ENCODE peak calls at places on chromosome 1, in ten cellular contexts. S is spleen, R is breast epithelium, P is GM23338, L is Panc1, Q is K562, B is sigmoid colon, O is stomach, G is prostate gland, H is GM12891. W is an unnamed sample.

GRCh38 chr1:48414264-48414663 is 57.7 kb downstream of the SPATA6 start:
- DNase-seq in B (no peak), L (no peak), O (no peak), R (no peak), Q (no peak), H (no peak), G (no peak), P (peak), S (no peak), W (no peak)

GRCh38 chr1:41286486-41286885 is 44.4 kb upstream of the SCMH1 start:
- DNase-seq in O (no peak), P (peak), R (no peak), H (no peak), Q (peak), L (no peak), G (no peak), S (no peak), B (no peak), W (no peak)

GRCh38 chr1:56080123-56080522 is 499.2 kb downstream of the PLPP3 start:
- DNase-seq in L (no peak), R (no peak), Q (no peak), H (no peak), O (no peak), B (no peak), S (no peak), P (no peak), G (no peak), W (no peak)

GRCh38 chr1:21899972-21900371 is 37.1 kb downstream of the HSPG2 start:
- DNase-seq in S (peak), R (no peak), L (no peak), Q (no peak), G (no peak), O (no peak), B (no peak), H (no peak), P (no peak), W (no peak)

GRCh38 chr1:74714429-74715362 is 18.2 kb downstream of the CRYZ start:
- DNase-seq in G (no peak), O (no peak), B (no peak), P (no peak), L (no peak), H (no peak), R (no peak), S (no peak), Q (no peak), W (no peak)

GRCh38 chr1:37793773-37794371 is at the start of gene MANEAL:
- DNase-seq in B (no peak), P (peak), S (peak), O (peak), H (peak), G (peak), Q (peak), R (no peak), L (no peak), W (no peak)

GRCh38 chr1:227542153-227543120 is 20.9 kb upstream of the ZNF678 start:
- DNase-seq in H (peak), B (peak), R (peak), S (peak), Q (peak), P (peak), O (peak), G (peak), L (no peak), W (no peak)

GRCh38 chr1:221316491-221317056 is 425.3 kb downstream of the DUSP10 start:
- DNase-seq in S (no peak), O (no peak), G (no peak), L (no peak), R (no peak), B (no peak), H (no peak), P (no peak), Q (no peak), W (no peak)

GRCh38 chr1:210600421-210601195 is 271.9 kb downstream of the HHAT start:
- DNase-seq in H (no peak), S (no peak), B (no peak), G (no peak), O (no peak), P (no peak), Q (no peak), R (no peak), L (no peak), W (no peak)

GRCh38 chr1:156618853-156619581 is at the start of gene HAPLN2:
- DNase-seq in O (no peak), H (no peak), G (no peak), S (no peak), P (peak), B (no peak), R (no peak), L (no peak), Q (peak), W (no peak)

GRCh38 chr1:20724364-20725188 is 6.8 kb upstream of the KIF17 start:
- DNase-seq in G (no peak), L (no peak), B (peak), S (no peak), R (peak), P (no peak), O (no peak), H (no peak), Q (no peak), W (no peak)

GRCh38 chr1:228209657-228210056 is 1.8 kb downstream of the OBSCN start:
- DNase-seq in G (no peak), B (no peak), H (no peak), R (no peak), Q (no peak), L (no peak), O (no peak), P (no peak), S (no peak), W (no peak)

GRCh38 chr1:167924102-167924501 is 10.2 kb upstream of the ADCY10 start:
- DNase-seq in R (no peak), S (no peak), P (no peak), H (no peak), B (no peak), O (no peak), G (no peak), L (no peak), Q (no peak), W (no peak)

GRCh38 chr1:7384121-7384520 is 387.0 kb upstream of the VAMP3 start:
- DNase-seq in R (no peak), G (no peak), H (no peak), Q (no peak), O (peak), L (no peak), P (no peak), S (peak), B (peak), W (no peak)

GRCh38 chr1:201260236-201260591 is 23.1 kb upstream of the PKP1 start:
- DNase-seq in B (no peak), G (no peak), H (no peak), L (no peak), S (no peak), R (no peak), P (no peak), Q (no peak), O (no peak), W (no peak)

GRCh38 chr1:64282353-64282752 is 78.9 kb downstream of the UBE2U start:
- DNase-seq in G (peak), Q (peak), H (no peak), P (no peak), S (peak), L (no peak), R (peak), B (no peak), O (no peak), W (no peak)

GRCh38 chr1:18037651-18038050 is 69.9 kb upstream of the IGSF21 start:
- DNase-seq in S (no peak), Q (no peak), R (no peak), G (no peak), B (no peak), O (no peak), P (no peak), H (no peak), L (no peak), W (no peak)

GRCh38 chr1:2228684-2229031 is 539 bp downstream of the SKI start:
- DNase-seq in L (no peak), P (peak), G (no peak), O (peak), H (no peak), Q (peak), R (no peak), B (no peak), S (peak), W (no peak)

GRCh38 chr1:212635141-212635601 is 26.6 kb downstream of the ATF3 start:
- DNase-seq in S (no peak), B (no peak), H (no peak), R (no peak), O (no peak), L (no peak), P (no peak), G (no peak), Q (no peak), W (no peak)

DNA sequence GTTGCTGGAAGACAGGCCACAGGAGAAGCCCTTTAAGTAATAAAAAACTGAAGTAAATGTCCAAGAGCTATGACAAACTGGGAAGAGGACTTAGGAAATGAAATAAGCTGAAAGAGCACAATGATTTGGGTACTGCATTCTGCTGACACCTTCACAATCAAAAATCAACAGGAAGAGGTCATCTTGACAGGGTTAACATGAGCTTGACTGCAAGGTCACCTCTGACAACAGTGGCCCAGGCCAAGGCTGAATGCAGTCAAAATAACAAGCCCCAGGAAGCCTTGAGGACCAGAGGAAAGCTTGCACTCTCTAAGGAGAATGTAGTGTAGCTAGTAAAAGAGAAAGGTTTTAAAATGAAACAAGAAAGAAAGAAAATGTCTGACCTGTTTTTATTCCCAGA is 179.3 kb downstream of the SEC16B start:
- DNase-seq in P (no peak), R (no peak), S (no peak), Q (no peak), H (no peak), L (no peak), B (no peak), O (no peak), G (no peak), W (no peak)
- TF ChIP-seq POLR2AphosphoS5 in P (no peak), R (no peak), S (no peak), Q (no peak), H (no peak), L (no peak), B (no peak), O (no peak), G (no peak), W (no peak)

GRCh38 chr1:26432793-26433192 is 672 bp downstream of the DHDDS start:
- DNase-seq in G (no peak), Q (no peak), O (no peak), L (no peak), P (no peak), R (no peak), S (no peak), H (no peak), B (no peak), W (no peak)
- TF ChIP-seq POLR2AphosphoS5 in G (no peak), Q (no peak), O (no peak), L (no peak), P (no peak), R (no peak), S (no peak), H (no peak), B (no peak), W (no peak)

GRCh38 chr1:31803610-31804009 is 12.2 kb downstream of the SPOCD1 start:
- DNase-seq in B (no peak), Q (no peak), S (no peak), H (no peak), R (no peak), O (no peak), L (no peak), G (no peak), P (no peak), W (no peak)
- TF ChIP-seq POLR2AphosphoS5 in B (no peak), Q (no peak), S (no peak), H (no peak), R (no peak), O (no peak), L (no peak), G (no peak), P (no peak), W (no peak)

GRCh38 chr1:118960567-118961136 is 27.5 kb downstream of the TBX15 start:
- DNase-seq in L (no peak), Q (peak), H (no peak), O (peak), B (no peak), R (no peak), S (no peak), P (peak), G (no peak), W (no peak)
- TF ChIP-seq POLR2AphosphoS5 in L (no peak), Q (no peak), H (no peak), O (no peak), B (no peak), R (peak), S (no peak), P (no peak), G (no peak), W (no peak)